ENCODE peak calls at places on chromosomes 7 and 10, in eight cellular contexts. M, Y, C, K, V, B, W and J are unnamed samples.

GRCh38 chr10:6601224-6601805 is 21.2 kb upstream of the PRKCQ start:
- DNase-seq in M (no peak), Y (no peak), C (no peak), K (no peak), V (no peak), B (no peak), W (no peak), J (no peak)

GRCh38 chr7:103073989-103074518 is 542 bp downstream of the FBXL13 start:
- DNase-seq in M (no peak), Y (no peak), C (no peak), K (no peak), V (no peak), B (no peak), W (no peak), J (no peak)

GRCh38 chr10:127908106-127908957 is 1.4 kb downstream of the PTPRE start:
- DNase-seq in M (peak; percentile 93), Y (no peak), C (no peak), K (peak; percentile 83), V (peak; percentile 75), B (no peak), W (no peak), J (peak; percentile 59)

GRCh38 chr10:62046522-62047239 is 145.2 kb downstream of the ARID5B start:
- DNase-seq in M (no peak), Y (no peak), C (no peak), K (peak; percentile 72), V (peak; percentile 91), B (no peak), W (no peak), J (peak; percentile 57)

GRCh38 chr7:7014827-7015610 is 167.3 kb upstream of the C1GALT1 start:
- DNase-seq in M (peak; percentile 31), Y (no peak), C (no peak), K (no peak), V (no peak), B (no peak), W (no peak), J (no peak)

GRCh38 chr7:83849135-83849534 is 200.2 kb upstream of the SEMA3E start:
- DNase-seq in M (no peak), Y (no peak), C (peak; percentile 28), K (peak; percentile 20), V (no peak), B (no peak), W (no peak), J (peak; percentile 38)

GRCh38 chr7:68107256-68107655 is 1110.6 kb downstream of the TYW1 start:
- DNase-seq in M (no peak), Y (no peak), C (no peak), K (no peak), V (no peak), B (no peak), W (no peak), J (no peak)

GRCh38 chr10:122279725-122280141 is 8.6 kb downstream of the BTBD16 start:
- DNase-seq in M (no peak), Y (no peak), C (no peak), K (peak; percentile 60), V (peak; percentile 85), B (no peak), W (no peak), J (no peak)

GRCh38 chr10:73991846-73992245 is 6.1 kb upstream of the VCL start:
- DNase-seq in M (no peak), Y (peak; percentile 37), C (no peak), K (no peak), V (no peak), B (no peak), W (no peak), J (no peak)

GRCh38 chr10:33216661-33217427 is 117.6 kb downstream of the NRP1 start:
- DNase-seq in M (no peak), Y (no peak), C (no peak), K (peak; percentile 64), V (no peak), B (no peak), W (no peak), J (no peak)

GRCh38 chr10:79112898-79113431 is 44.2 kb downstream of the ZMIZ1 start:
- DNase-seq in M (peak; percentile 83), Y (peak; percentile 55), C (peak; percentile 53), K (peak; percentile 82), V (peak; percentile 63), B (peak; percentile 50), W (no peak), J (peak; percentile 41)

GRCh38 chr7:417625-417889 is 102.1 kb downstream of the PDGFA start:
- DNase-seq in M (no peak), Y (no peak), C (no peak), K (no peak), V (no peak), B (no peak), W (no peak), J (no peak)

GRCh38 chr10:26430641-26431163 is 7.4 kb upstream of the APBB1IP start:
- DNase-seq in M (no peak), Y (no peak), C (no peak), K (no peak), V (no peak), B (no peak), W (no peak), J (no peak)

GRCh38 chr10:125514206-125515162 is 168.5 kb downstream of the TEX36 start:
- DNase-seq in M (peak; percentile 70), Y (peak; percentile 27), C (no peak), K (no peak), V (no peak), B (no peak), W (no peak), J (peak; percentile 49)

GRCh38 chr7:23471090-23471859 is 984 bp upstream of the IGF2BP3 start:
- DNase-seq in M (no peak), Y (no peak), C (no peak), K (peak; percentile 58), V (peak; percentile 68), B (no peak), W (no peak), J (no peak)

GRCh38 chr7:154503962-154504550 is 451.9 kb downstream of the DPP6 start:
- DNase-seq in M (no peak), Y (no peak), C (no peak), K (peak; percentile 59), V (peak; percentile 49), B (no peak), W (no peak), J (peak; percentile 7)

GRCh38 chr7:80466638-80467037 is 45.2 kb downstream of the GNAT3 start:
- DNase-seq in M (no peak), Y (no peak), C (no peak), K (no peak), V (no peak), B (no peak), W (no peak), J (no peak)

GRCh38 chr10:115355162-115355760 is 262.1 kb downstream of the ATRNL1 start:
- DNase-seq in M (peak; percentile 22), Y (no peak), C (peak; percentile 23), K (peak; percentile 79), V (peak; percentile 88), B (peak; percentile 27), W (peak; percentile 30), J (peak; percentile 29)
- TF ChIP-seq CTCF in M (peak; percentile 72), Y (no peak), C (peak; percentile 58), K (peak; percentile 67), V (peak; percentile 87), B (no peak), W (peak; percentile 76), J (peak; percentile 65)

DNA sequence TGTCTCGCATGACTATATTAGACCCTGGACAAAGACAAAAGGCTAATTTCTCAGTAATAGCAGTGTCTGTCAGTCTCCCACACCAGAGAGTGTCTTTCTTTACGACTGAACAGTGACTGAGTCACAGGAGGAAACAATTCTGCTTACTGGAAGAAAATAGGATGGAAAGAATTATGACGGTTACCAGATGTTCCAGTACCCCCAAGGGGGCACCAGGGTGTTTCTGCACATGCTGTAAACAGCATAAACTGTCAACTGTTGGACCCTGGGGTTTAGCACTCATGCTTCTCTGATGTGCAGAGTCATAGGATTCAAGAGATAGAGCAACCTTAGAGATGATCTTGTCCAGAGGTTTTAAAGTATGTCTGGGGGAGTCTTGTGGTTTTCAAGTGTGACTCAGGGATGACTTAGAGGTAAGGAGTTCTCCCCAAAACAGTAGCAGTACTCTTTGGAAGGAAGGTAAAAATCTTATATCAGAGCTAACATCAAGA is 291.7 kb downstream of the THSD7A start:
- DNase-seq in M (no peak), Y (peak; percentile 37), C (no peak), K (peak; percentile 84), V (peak; percentile 77), B (no peak), W (no peak), J (peak; percentile 1)
- H3K4me3 ChIP-seq in M (no peak overlapping the region), Y (no peak overlapping the region), C (no peak overlapping the region), K (no peak overlapping the region), V (no peak overlapping the region), B (no peak overlapping the region), W (no peak overlapping the region), J (no peak overlapping the region)

DNA sequence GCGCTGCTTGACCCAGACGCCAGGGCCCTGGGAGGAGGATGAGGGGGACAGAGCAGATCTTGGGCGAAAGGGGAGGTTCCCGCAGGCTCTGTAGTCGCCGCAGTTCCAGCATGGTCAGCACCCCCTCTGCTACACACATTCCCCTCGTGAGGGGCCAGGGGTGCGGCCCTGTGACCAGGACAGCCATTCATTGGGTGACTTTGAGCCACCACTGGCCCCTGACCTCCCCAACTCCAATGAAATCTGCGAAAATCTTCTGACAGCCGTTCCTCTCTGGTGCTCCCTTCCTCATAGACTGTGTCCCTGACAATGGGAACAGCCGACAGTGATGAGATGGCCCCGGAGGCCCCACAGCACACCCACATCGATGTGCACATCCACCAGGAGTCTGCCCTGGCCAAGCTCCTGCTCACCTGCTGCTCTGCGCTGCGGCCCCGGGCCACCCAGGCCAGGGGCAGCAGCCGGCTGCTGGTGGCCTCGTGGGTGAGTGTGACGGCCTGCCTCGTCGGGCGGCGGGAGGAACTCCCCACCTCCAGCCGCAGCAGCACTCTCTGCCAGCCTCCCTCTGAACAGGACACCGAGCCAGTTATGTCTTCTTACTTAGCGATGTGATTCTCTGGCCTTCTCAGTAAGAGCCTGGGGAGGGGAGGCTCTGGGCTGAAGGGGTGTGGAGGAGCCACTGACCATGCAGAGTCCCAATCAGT is 825 bp downstream of the TMEM176A start:
- DNase-seq in M (no peak), Y (no peak), C (no peak), K (no peak), V (no peak), B (no peak), W (no peak), J (no peak)
- TF ChIP-seq CTCF in M (no peak), Y (no peak), C (no peak), K (no peak), V (no peak), B (no peak), W (no peak), J (no peak)

GRCh38 chr10:77756319-77757232 is 119.0 kb upstream of the KCNMA1 start:
- DNase-seq in M (no peak), Y (no peak), C (no peak), K (peak; percentile 89), V (peak; percentile 88), B (no peak), W (peak; percentile 43), J (peak; percentile 30)
- H3K4me3 ChIP-seq in M (no peak overlapping the region), Y (no peak overlapping the region), C (no peak overlapping the region), K (no peak overlapping the region), V (peak overlapping the region; percentile 39), B (no peak overlapping the region), W (no peak overlapping the region), J (no peak overlapping the region)

GRCh38 chr10:103428989-103429643 is 23.1 kb downstream of the CALHM2 start:
- DNase-seq in M (no peak), Y (no peak), C (no peak), K (no peak), V (no peak), B (no peak), W (no peak), J (no peak)
- TF ChIP-seq CTCF in M (no peak), Y (no peak), C (no peak), K (no peak), V (no peak), B (no peak), W (no peak), J (no peak)